ENCODE peak calls at places on chromosomes 13 and 19, in seven cellular contexts. H, K, D, U, Q, R and Y are unnamed samples.

GRCh38 chr13:74767031-74767430 is 632.8 kb upstream of the KLF12 start:
- DNase-seq in Q (no peak), R (peak), U (no peak), H (peak), K (no peak), D (no peak), Y (no peak)

GRCh38 chr19:2768365-2769132 is 14.5 kb downstream of the SGTA start:
- DNase-seq in Q (no peak), H (no peak), U (no peak), K (no peak), R (no peak), D (no peak), Y (no peak)

GRCh38 chr19:38233740-38234251 is 9.8 kb upstream of the DPF1 start:
- DNase-seq in D (peak), Q (peak), H (peak), R (no peak), U (peak), K (peak), Y (peak)

GRCh38 chr13:19173752-19174151 is 7.9 kb downstream of the TUBA3C start:
- DNase-seq in D (no peak), Q (no peak), R (no peak), H (no peak), K (no peak), U (no peak), Y (no peak)

GRCh38 chr19:3042545-3043267 is 13.6 kb upstream of the TLE2 start:
- DNase-seq in R (no peak), Q (no peak), D (no peak), U (no peak), H (no peak), K (no peak), Y (no peak)

GRCh38 chr13:47279956-47280355 is 383.1 kb upstream of the HTR2A start:
- DNase-seq in U (no peak), R (no peak), K (no peak), Q (no peak), H (no peak), D (no peak), Y (no peak)

GRCh38 chr13:106691251-106691650 is 123.3 kb upstream of the ARGLU1 start:
- DNase-seq in D (no peak), H (no peak), K (no peak), Q (no peak), R (no peak), U (no peak), Y (no peak)

GRCh38 chr19:58170860-58171259 is 12.0 kb upstream of the ZNF274 start:
- DNase-seq in H (no peak), K (no peak), Q (no peak), D (no peak), U (no peak), R (no peak), Y (no peak)

GRCh38 chr19:35935911-35936737 is at the start of gene LRFN3:
- DNase-seq in H (peak), K (peak), R (peak), U (peak), D (peak), Q (peak), Y (peak)

GRCh38 chr13:72473321-72473720 is 254.1 kb downstream of the MZT1 start:
- DNase-seq in U (no peak), Q (no peak), H (no peak), D (no peak), K (no peak), R (no peak), Y (no peak)

GRCh38 chr13:97142452-97142851 is 79.7 kb upstream of the MBNL2 start:
- DNase-seq in U (no peak), Q (peak), H (no peak), K (peak), R (no peak), D (no peak), Y (no peak)

GRCh38 chr19:18046066-18046718 is 38.2 kb downstream of the ARRDC2 start:
- DNase-seq in K (no peak), U (no peak), H (peak), R (peak), Q (no peak), D (no peak), Y (no peak)

GRCh38 chr19:16268676-16269319 is 55.8 kb upstream of the KLF2 start:
- DNase-seq in Q (no peak), U (no peak), K (no peak), H (no peak), R (no peak), D (no peak), Y (no peak)

GRCh38 chr19:29031216-29031615 is 181.7 kb downstream of the UQCRFS1 start:
- DNase-seq in K (no peak), R (no peak), D (no peak), Q (no peak), H (peak), U (no peak), Y (no peak)

GRCh38 chr19:35451278-35452096 is 3.4 kb downstream of the FFAR2 start:
- DNase-seq in Q (no peak), H (no peak), K (no peak), D (peak), R (no peak), U (no peak), Y (peak)

GRCh38 chr13:44934724-44935123 is 54.5 kb downstream of the NUFIP1 start:
- DNase-seq in K (no peak), U (no peak), D (peak), H (peak), Q (no peak), R (peak), Y (no peak)

GRCh38 chr13:73667756-73668155 is 466.4 kb downstream of the KLF12 start:
- DNase-seq in U (no peak), Q (no peak), H (peak), D (no peak), R (no peak), K (no peak), Y (no peak)

GRCh38 chr19:17220207-17220758 is 5.1 kb downstream of the USE1 start:
- DNase-seq in Q (no peak), U (no peak), R (peak), H (peak), D (peak), K (no peak), Y (no peak)

GRCh38 chr13:64248371-64249065 is 2832.9 kb upstream of the PCDH20 start:
- DNase-seq in D (no peak), U (no peak), H (peak), Q (no peak), K (no peak), R (no peak), Y (no peak)

GRCh38 chr13:42892760-42893159 is 99.3 kb downstream of the EPSTI1 start:
- DNase-seq in Q (no peak), H (peak), U (no peak), R (peak), D (no peak), K (no peak), Y (no peak)

GRCh38 chr13:27839809-27840467 is 47.7 kb downstream of the GSX1 start:
- DNase-seq in D (no peak), U (no peak), K (no peak), H (peak), R (no peak), Q (no peak), Y (no peak)

GRCh38 chr13:97018029-97018819 is 23.9 kb upstream of the OXGR1 start:
- DNase-seq in H (peak), K (peak), D (peak), Q (no peak), U (no peak), R (no peak), Y (peak)

GRCh38 chr13:79631260-79631659 is 150.3 kb downstream of the NDFIP2 start:
- DNase-seq in K (no peak), H (peak), R (peak), Q (no peak), U (peak), D (no peak), Y (no peak)

GRCh38 chr19:44807652-44808462 is 1.0 kb upstream of the BCAM start:
- DNase-seq in K (peak), H (peak), D (no peak), R (no peak), Q (peak), U (peak), Y (no peak)

GRCh38 chr13:112688560-112689497 is 1.0 kb upstream of the ATP11A start:
- DNase-seq in U (no peak), R (no peak), H (peak), Q (no peak), D (peak), K (no peak), Y (no peak)

GRCh38 chr19:18840288-18841260 is 8.8 kb downstream of the UPF1 start:
- DNase-seq in D (no peak), U (no peak), H (no peak), K (no peak), Q (no peak), R (no peak), Y (no peak)

GRCh38 chr13:46858163-46858562 is 38.7 kb downstream of the HTR2A start:
- DNase-seq in H (no peak), D (no peak), R (no peak), U (no peak), K (no peak), Q (no peak), Y (no peak)

GRCh38 chr19:41330946-41331678 is 21.1 kb downstream of the CCDC97 start:
- DNase-seq in R (no peak), Q (no peak), K (no peak), D (no peak), U (no peak), H (no peak), Y (no peak)

GRCh38 chr13:106121173-106121754 is 414.2 kb downstream of the EFNB2 start:
- DNase-seq in R (no peak), U (no peak), D (no peak), Q (no peak), K (no peak), H (no peak), Y (no peak)

DNA sequence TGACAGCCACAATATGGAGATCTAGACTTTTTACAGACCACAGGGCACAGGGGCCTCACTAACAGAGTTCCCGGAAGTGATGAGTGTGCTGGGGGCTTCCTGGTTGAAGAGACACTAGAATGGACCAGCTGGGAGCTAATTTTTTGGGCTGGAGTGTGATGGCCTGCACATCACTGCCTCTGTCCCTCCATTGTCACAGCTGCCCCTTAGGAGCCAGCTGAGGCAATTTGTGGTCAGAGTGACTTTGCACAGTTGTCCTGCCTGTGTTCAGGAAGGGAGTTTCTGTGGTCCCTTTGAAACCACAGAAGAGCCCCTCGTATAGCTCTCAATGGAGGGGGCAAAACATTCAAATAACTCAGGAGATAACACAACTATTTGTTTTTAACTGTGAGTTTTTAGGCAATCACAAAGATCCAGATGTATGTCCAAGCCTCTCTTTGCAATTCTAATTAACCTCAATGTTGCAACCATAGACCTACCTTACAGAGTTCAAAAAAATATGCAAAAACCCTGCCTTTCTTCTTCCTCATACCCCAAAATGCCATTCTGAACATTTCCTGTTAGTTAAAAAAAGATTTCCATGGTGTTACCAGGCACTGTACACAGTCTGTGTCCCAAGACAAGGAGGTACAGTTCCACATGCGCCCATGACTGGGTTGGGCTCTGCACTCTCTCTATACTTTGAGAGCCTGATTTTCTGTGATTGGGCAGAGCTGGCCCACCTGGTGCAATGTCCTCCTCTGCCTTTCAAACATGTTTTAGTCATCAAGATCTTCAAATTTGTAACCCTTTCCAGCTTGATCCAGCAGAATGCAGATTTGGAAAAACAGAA is 2.4 kb downstream of the ALOX5AP start:
- DNase-seq in U (no peak), D (peak), Q (no peak), K (no peak), H (no peak), R (no peak), Y (peak)
- H3K4me3 ChIP-seq in U (no peak), D (no peak), Q (no peak), K (no peak), H (no peak), R (no peak), Y (no peak)

GRCh38 chr13:41007359-41008118 is 11.6 kb downstream of the ELF1 start:
- DNase-seq in K (no peak), R (no peak), H (no peak), D (peak), U (no peak), Q (no peak), Y (no peak)

GRCh38 chr13:41005709-41006108 is 13.4 kb downstream of the ELF1 start:
- DNase-seq in R (no peak), D (no peak), U (no peak), H (no peak), Q (no peak), K (no peak), Y (no peak)

GRCh38 chr13:41006951-41007350 is 12.2 kb downstream of the ELF1 start:
- DNase-seq in D (no peak), H (no peak), R (no peak), K (no peak), Q (no peak), U (no peak), Y (no peak)

GRCh38 chr13:41006296-41006695 is 12.8 kb downstream of the ELF1 start:
- DNase-seq in H (no peak), Q (no peak), K (no peak), R (no peak), U (no peak), D (peak), Y (no peak)

GRCh38 chr13:41004875-41005693 is 14.0 kb downstream of the ELF1 start:
- DNase-seq in H (no peak), Q (no peak), K (no peak), R (no peak), D (peak), U (no peak), Y (peak)
- H3K4me3 ChIP-seq in H (no peak), Q (no peak), K (no peak), R (no peak), D (peak), U (no peak), Y (peak)

GRCh38 chr19:4879041-4879440 is 11.6 kb upstream of the PLIN3 start:
- DNase-seq in K (no peak), Q (no peak), R (no peak), H (no peak), D (no peak), U (no peak), Y (no peak)

GRCh38 chr19:4878491-4878968 is 11.1 kb upstream of the PLIN3 start:
- DNase-seq in D (no peak), U (no peak), R (peak), K (no peak), H (no peak), Q (peak), Y (no peak)

GRCh38 chr19:4873930-4874329 is 6.5 kb upstream of the PLIN3 start:
- DNase-seq in Q (no peak), R (no peak), U (no peak), H (no peak), D (no peak), K (no peak), Y (no peak)

GRCh38 chr19:4877753-4878490 is 10.5 kb upstream of the PLIN3 start:
- DNase-seq in K (no peak), U (peak), Q (peak), R (peak), D (no peak), H (no peak), Y (no peak)
- H3K4me3 ChIP-seq in K (no peak), U (no peak), Q (no peak), R (no peak), D (no peak), H (no peak), Y (no peak)

DNA sequence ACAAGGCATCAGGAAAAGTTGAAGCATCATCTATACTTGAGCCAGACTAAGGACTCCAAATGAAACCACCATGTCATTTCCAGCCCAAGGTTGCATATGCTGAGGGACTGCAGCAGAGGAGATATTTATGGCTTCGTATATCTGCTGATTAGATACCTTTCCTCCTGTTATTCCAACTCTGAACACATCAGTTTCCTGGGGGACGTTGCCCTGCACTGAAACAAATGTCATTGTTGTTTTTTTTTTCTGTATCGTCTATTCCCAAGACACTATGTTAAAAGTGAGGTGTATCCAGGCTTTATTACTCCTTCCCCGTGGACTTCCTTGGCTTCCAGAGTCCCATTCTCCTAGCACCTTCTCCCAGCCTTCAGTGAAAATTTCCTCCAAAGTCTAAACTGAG is at the start of gene OR7A17:
- DNase-seq in D (no peak), K (no peak), U (no peak), Q (no peak), R (no peak), H (no peak), Y (no peak)
- H3K4me3 ChIP-seq in D (no peak), K (no peak), U (no peak), Q (no peak), R (no peak), H (no peak), Y (no peak)

GRCh38 chr19:47421244-47421786 is 2.0 kb upstream of the MEIS3 start:
- DNase-seq in Q (no peak), K (no peak), U (no peak), R (no peak), H (no peak), D (no peak), Y (no peak)
- H3K4me3 ChIP-seq in Q (no peak), K (no peak), U (no peak), R (no peak), H (no peak), D (no peak), Y (no peak)

GRCh38 chr19:54319049-54319448 is 6.1 kb upstream of the LILRA5 start:
- DNase-seq in U (no peak), Q (no peak), H (no peak), D (no peak), R (no peak), K (no peak), Y (no peak)
- H3K4me3 ChIP-seq in U (no peak), Q (no peak), H (no peak), D (no peak), R (no peak), K (no peak), Y (no peak)